ENCODE peak calls at places on chromosomes 16 and 17, in seven cellular contexts. S is heart left ventricle, D is IMR-90, I is body of pancreas, F is fibroblast of pulmonary artery, Y is adrenal gland, E is lower leg skin. A is an unnamed sample.

GRCh38 chr16:28097500-28097899 is 34.0 kb upstream of the GSG1L start:
- DNase-seq in F (no peak), Y (no peak), I (no peak), D (no peak), E (peak; percentile 77), S (no peak), A (no peak)

GRCh38 chr17:3963214-3964201 is 729 bp downstream of the ATP2A3 start:
- DNase-seq in D (no peak), Y (no peak), F (no peak), I (peak; percentile 45), E (no peak), S (no peak), A (no peak)

GRCh38 chr16:50155925-50156324 is 2.8 kb downstream of the TENT4B start:
- DNase-seq in S (no peak), F (no peak), I (no peak), Y (no peak), E (no peak), D (no peak), A (no peak)

GRCh38 chr16:47058295-47059086 is 85.0 kb upstream of the DNAJA2 start:
- DNase-seq in D (no peak), E (peak; percentile 76), Y (peak; percentile 47), F (peak; percentile 52), I (no peak), S (no peak), A (peak; percentile 26)

GRCh38 chr16:81574168-81574567 is 129.6 kb downstream of the CMIP start:
- DNase-seq in S (no peak), Y (no peak), I (no peak), F (no peak), D (no peak), E (no peak), A (no peak)

GRCh38 chr16:88655053-88655732 is 4.3 kb upstream of the CYBA start:
- DNase-seq in I (no peak), D (no peak), E (no peak), S (no peak), F (no peak), Y (no peak), A (no peak)

GRCh38 chr16:12771341-12771798 is 32.3 kb downstream of the CPPED1 start:
- DNase-seq in I (no peak), F (peak; percentile 28), D (no peak), Y (no peak), S (no peak), E (no peak), A (no peak)

GRCh38 chr16:82990155-82990554 is 363.4 kb downstream of the CDH13 start:
- DNase-seq in F (peak; percentile 65), Y (no peak), I (no peak), D (peak; percentile 83), E (no peak), S (no peak), A (no peak)

GRCh38 chr17:9239821-9240658 is 218.7 kb downstream of the NTN1 start:
- DNase-seq in I (peak; percentile 86), S (peak; percentile 85), Y (peak; percentile 84), D (peak; percentile 39), F (peak; percentile 57), E (peak; percentile 95), A (peak; percentile 27)

GRCh38 chr17:78122221-78122990 is 6.1 kb downstream of the TMC6 start:
- DNase-seq in I (no peak), S (peak; percentile 25), Y (no peak), E (no peak), F (no peak), D (no peak), A (no peak)

GRCh38 chr16:86375370-86375769 is 135.0 kb upstream of the FOXF1 start:
- DNase-seq in Y (no peak), F (peak; percentile 75), S (no peak), E (no peak), D (peak; percentile 97), I (no peak), A (no peak)

GRCh38 chr16:89523680-89524344 is 15.6 kb downstream of the SPG7 start:
- DNase-seq in Y (no peak), F (no peak), D (no peak), I (no peak), S (no peak), E (no peak), A (no peak)

GRCh38 chr17:51121620-51122472 is 1.2 kb upstream of the SPAG9 start:
- DNase-seq in I (peak; percentile 96), Y (peak; percentile 96), E (peak; percentile 99), S (peak; percentile 95), F (peak; percentile 95), D (peak; percentile 94), A (peak; percentile 44)

GRCh38 chr17:45279898-45280297 is 18.0 kb upstream of the SPATA32 start:
- DNase-seq in E (no peak), I (no peak), Y (no peak), D (no peak), S (peak; percentile 79), F (no peak), A (no peak)

GRCh38 chr17:74922694-74923537 is at the start of gene USH1G:
- DNase-seq in D (no peak), E (no peak), Y (no peak), I (peak; percentile 28), F (no peak), S (no peak), A (no peak)

GRCh38 chr16:17245727-17246576 is 224.8 kb downstream of the XYLT1 start:
- DNase-seq in D (no peak), E (no peak), Y (no peak), F (no peak), S (no peak), I (no peak), A (no peak)

GRCh38 chr17:49501496-49501895 is 6.4 kb downstream of the NGFR start:
- DNase-seq in I (no peak), S (no peak), D (no peak), Y (no peak), F (no peak), E (no peak), A (no peak)

GRCh38 chr17:44346064-44346844 is 1.2 kb downstream of the GRN start:
- DNase-seq in S (no peak), D (no peak), I (no peak), E (no peak), Y (no peak), F (no peak), A (no peak)

GRCh38 chr17:35730400-35731005 is 936 bp upstream of the RASL10B start:
- DNase-seq in S (no peak), I (no peak), D (no peak), F (no peak), Y (no peak), E (peak; percentile 60), A (no peak)

GRCh38 chr17:1649844-1650409 is at the start of gene RILP:
- DNase-seq in I (peak; percentile 97), E (peak; percentile 96), S (peak; percentile 95), F (peak; percentile 29), Y (peak; percentile 97), D (no peak), A (no peak)

GRCh38 chr16:4016648-4017047 is 99.6 kb downstream of the ADCY9 start:
- DNase-seq in F (peak; percentile 7), I (no peak), Y (no peak), E (no peak), D (peak; percentile 30), S (no peak), A (no peak)

DNA sequence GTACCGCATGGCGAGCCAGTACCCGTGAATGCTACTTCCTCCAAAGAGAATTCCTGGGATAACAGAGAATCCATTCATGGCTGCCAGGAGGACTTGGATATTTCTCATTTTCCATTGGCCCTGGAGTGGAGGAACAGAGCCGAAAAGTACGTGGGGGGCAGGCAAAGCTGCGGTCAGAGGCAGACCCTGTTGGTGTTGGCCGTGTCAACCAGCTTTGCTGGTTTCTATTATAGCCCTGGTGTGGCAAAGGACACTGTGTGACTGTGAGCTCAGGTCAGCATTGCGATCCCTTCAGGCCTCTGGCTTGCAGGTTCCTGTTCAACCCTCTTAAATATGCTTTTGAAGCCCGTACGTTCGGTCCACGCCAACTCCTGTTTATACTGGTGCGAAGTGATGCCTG is 596.3 kb downstream of the MAF start:
- DNase-seq in D (no peak), S (no peak), Y (no peak), E (no peak), F (no peak), I (no peak), A (no peak)
- H3K4me3 ChIP-seq in D (no peak overlapping the region), S (no peak overlapping the region), Y (no peak overlapping the region), E (no peak overlapping the region), F (no peak overlapping the region), I (no peak overlapping the region), A (no peak overlapping the region)

DNA sequence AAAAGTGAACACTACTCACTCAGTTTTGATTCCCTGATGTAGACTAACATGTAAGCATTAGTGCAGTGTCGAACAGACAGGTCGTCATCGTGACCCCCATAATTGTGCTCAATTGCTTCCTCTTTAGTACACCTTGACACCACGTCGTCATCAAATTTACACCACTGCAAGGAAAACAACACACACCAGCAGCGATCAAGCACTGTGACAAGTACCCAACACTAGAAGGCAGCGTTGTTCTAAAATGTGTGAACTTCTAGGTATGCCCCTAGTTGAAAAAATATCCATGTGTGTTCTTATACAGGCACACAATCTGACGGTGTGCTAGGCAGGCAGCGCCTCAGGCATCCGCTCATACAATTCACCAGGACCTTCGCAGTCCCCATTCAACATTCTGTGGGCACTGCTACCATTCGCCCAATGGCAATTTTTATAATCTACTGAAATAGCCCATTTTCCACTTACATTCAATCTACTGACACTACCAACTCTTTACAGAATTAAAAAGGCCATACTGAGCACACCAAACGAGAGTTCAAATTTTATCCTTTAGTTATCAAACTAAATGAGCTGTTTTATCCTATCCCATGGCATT is 23.1 kb downstream of the LITAFD start:
- DNase-seq in Y (no peak), S (no peak), F (peak; percentile 66), E (peak; percentile 43), D (peak; percentile 45), I (no peak), A (no peak)
- TF ChIP-seq CTCF in Y (no peak), S (peak; percentile 9), F (peak; percentile 62), E (no peak), D (peak; percentile 49), I (no peak), A (peak; percentile 67)

DNA sequence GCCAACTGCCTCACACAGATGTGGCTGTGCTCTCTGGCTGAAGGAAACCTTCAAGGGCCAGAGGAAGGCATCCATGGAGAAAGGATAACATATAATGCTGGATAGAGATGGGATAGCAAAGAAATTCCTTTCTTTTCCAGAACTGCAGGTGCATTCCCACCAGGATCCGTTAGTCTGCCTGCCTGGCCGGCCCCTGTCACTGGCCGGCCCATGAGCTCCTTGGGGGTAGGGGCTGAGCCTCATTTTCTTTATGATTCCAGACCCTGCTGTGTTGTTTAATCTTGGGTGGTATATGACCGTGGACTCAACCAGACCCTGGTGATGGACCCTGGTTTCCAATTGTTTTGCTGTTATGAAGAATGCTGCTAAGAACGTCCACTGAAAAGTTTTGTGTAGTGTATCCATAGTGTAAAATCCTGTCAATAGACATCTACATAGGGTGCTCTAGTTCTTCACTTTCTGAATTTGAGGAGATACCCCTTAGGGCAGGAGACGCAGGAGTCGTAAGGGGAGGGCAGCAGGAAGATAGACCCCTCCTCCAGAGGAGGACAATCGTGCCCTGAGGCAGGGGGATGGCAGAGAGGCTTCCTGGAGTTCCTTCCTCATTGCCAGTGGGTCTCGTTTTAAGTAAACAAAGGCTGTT is 93.5 kb downstream of the IRX3 start:
- DNase-seq in Y (no peak), S (no peak), I (no peak), D (no peak), F (no peak), E (peak; percentile 75), A (no peak)
- H3K4me3 ChIP-seq in Y (peak overlapping the region; percentile 28), S (no peak overlapping the region), I (no peak overlapping the region), D (no peak overlapping the region), F (no peak overlapping the region), E (no peak overlapping the region), A (peak overlapping the region; percentile 32)

DNA sequence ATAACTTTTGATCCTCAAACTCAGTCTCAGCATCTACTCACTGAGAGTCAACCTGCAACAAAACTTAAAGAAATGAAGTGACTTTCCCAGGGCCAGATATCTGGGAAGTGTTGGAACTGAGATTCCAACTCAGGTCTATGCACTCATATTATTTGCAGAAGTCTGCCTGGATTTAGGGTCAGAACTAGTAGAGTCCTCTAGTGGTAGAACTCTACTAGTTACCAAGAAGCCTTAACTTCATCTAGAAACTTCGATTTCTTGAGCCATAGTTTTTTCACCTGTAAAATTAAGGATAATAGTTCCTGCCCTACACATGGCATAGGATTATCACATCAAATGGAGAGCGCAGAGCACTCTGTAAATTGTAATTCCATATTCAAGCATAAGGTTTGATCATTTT is 23.4 kb upstream of the KRT24 start:
- DNase-seq in I (no peak), E (no peak), F (peak; percentile 6), S (no peak), Y (no peak), D (peak; percentile 4), A (no peak)
- TF ChIP-seq CTCF in I (peak; percentile 46), E (no peak), F (peak; percentile 23), S (no peak), Y (no peak), D (peak; percentile 21), A (no peak)